ENCODE peak calls at places on chromosome 20, in six cellular contexts. P, R, J, I, N and U are unnamed samples.

GRCh38 chr20:55714082-55714481 is 291.2 kb downstream of the CBLN4 start:
- DNase-seq in P (no peak), R (no peak), J (no peak), I (no peak), N (no peak), U (no peak)

GRCh38 chr20:64192406-64192805 is 28.2 kb downstream of the MYT1 start:
- DNase-seq in P (no peak), R (no peak), J (no peak), I (no peak), N (no peak), U (no peak)

GRCh38 chr20:3586111-3586510 is 77.1 kb downstream of the GFRA4 start:
- DNase-seq in P (no peak), R (no peak), J (no peak), I (no peak), N (no peak), U (no peak)

GRCh38 chr20:33584976-33585375 is 77.2 kb upstream of the C20orf144 start:
- DNase-seq in P (no peak), R (no peak), J (no peak), I (no peak), N (no peak), U (no peak)

GRCh38 chr20:46333136-46333991 is 25.1 kb upstream of the CDH22 start:
- DNase-seq in P (no peak), R (peak), J (no peak), I (no peak), N (no peak), U (no peak)

GRCh38 chr20:61749406-61750075 is 316.1 kb downstream of the TAF4 start:
- DNase-seq in P (no peak), R (no peak), J (no peak), I (no peak), N (no peak), U (no peak)

GRCh38 chr20:57217802-57218201 is 48.6 kb downstream of the BMP7 start:
- DNase-seq in P (no peak), R (no peak), J (no peak), I (no peak), N (no peak), U (no peak)

GRCh38 chr20:35972445-35972844 is 4.1 kb downstream of the CNBD2 start:
- DNase-seq in P (no peak), R (peak), J (no peak), I (no peak), N (no peak), U (no peak)

GRCh38 chr20:3621111-3621510 is 42.1 kb downstream of the GFRA4 start:
- DNase-seq in P (no peak), R (no peak), J (no peak), I (no peak), N (no peak), U (no peak)

GRCh38 chr20:24773751-24774201 is 175.3 kb upstream of the CST7 start:
- DNase-seq in P (no peak), R (no peak), J (no peak), I (peak), N (peak), U (no peak)

GRCh38 chr20:12229891-12230290 is 312.2 kb downstream of the BTBD3 start:
- DNase-seq in P (no peak), R (no peak), J (no peak), I (no peak), N (no peak), U (no peak)

GRCh38 chr20:50278377-50278683 is 87.7 kb downstream of the CEBPB start:
- DNase-seq in P (peak), R (no peak), J (no peak), I (no peak), N (no peak), U (no peak)

DNA sequence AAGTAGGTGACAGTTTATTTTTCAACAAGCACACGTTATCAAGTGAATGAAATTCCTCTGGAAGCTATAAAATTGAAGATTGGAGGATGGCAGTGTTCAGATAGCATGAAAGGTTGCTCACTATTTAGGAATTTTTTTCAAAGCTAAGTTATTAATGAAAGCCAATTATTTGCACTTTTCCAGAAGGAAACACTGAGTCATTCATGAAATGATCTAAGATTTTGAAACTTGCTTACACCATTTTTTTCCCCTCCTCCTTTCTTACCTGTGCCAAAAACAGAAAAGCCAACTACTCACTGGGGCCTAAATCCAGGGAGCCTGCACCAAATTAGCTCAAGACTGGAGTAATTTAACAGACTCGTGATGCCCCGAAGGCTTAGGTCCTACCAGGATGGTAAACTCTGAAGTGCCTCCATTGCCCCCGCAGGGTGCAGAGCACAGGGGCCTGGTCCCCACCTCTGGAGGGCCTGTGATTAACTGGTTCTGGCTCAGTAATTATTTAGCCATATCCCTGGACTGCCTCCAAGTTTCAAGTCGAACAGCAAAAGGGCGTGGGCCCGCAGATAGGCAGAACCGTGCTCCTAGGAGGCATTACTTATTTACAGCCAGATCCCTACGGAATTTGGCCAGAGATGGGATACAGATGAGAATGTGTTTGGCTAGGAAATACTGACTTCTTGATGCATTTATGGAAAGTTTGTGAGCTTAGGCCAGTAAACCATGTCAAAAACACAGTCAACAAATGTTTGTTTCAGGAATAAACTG is 28.0 kb upstream of the ZNF217 start:
- DNase-seq in P (peak), R (peak), J (peak), I (no peak), N (peak), U (no peak)
- TF ChIP-seq POLR2A in P (no peak), R (no peak), J (no peak), I (no peak), N (no peak), U (no peak)

GRCh38 chr20:34621036-34621343 is 55.9 kb downstream of the PIGU start:
- DNase-seq in P (no peak), R (no peak), J (no peak), I (no peak), N (no peak), U (no peak)
- TF ChIP-seq POLR2A in P (no peak), R (no peak), J (no peak), I (no peak), N (no peak), U (no peak)

GRCh38 chr20:1392693-1393506 is at the start of gene FKBP1A:
- DNase-seq in P (peak), R (peak), J (peak), I (peak), N (peak), U (peak)
- TF ChIP-seq POLR2A in P (peak), R (peak), J (peak), I (no peak), N (peak), U (peak)

GRCh38 chr20:14935285-14935684 is 597.9 kb upstream of the FLRT3 start:
- DNase-seq in P (no peak), R (no peak), J (no peak), I (no peak), N (no peak), U (no peak)
- TF ChIP-seq POLR2A in P (no peak), R (no peak), J (no peak), I (no peak), N (no peak), U (no peak)